ENCODE peak calls at places on chromosomes 1 and 21, in six cellular contexts. O is neural progenitor cell, K is GM13977, T is neural crest cell, W is spleen, L is choroid plexus epithelial cell. Y is an unnamed sample.

GRCh38 chr1:160519542-160520435 is 3.3 kb downstream of the SLAMF6 start:
- DNase-seq in W (no peak), T (no peak), O (no peak), L (no peak), K (no peak), Y (no peak)

GRCh38 chr1:42176902-42177519 is 12.5 kb upstream of the GUCA2A start:
- DNase-seq in K (peak), W (no peak), T (no peak), L (peak), O (peak), Y (no peak)

GRCh38 chr21:45098867-45099266 is 24.5 kb downstream of the ADARB1 start:
- DNase-seq in T (no peak), L (peak), K (peak), W (no peak), O (peak), Y (no peak)

GRCh38 chr1:81800741-81801031 is at the start of gene ADGRL2:
- DNase-seq in O (no peak), K (no peak), L (no peak), T (peak), W (no peak), Y (peak)

GRCh38 chr1:116508984-116509980 is 61.5 kb downstream of the CD58 start:
- DNase-seq in O (no peak), W (no peak), T (no peak), K (no peak), L (peak), Y (no peak)

GRCh38 chr1:15423355-15424077 is 13.8 kb downstream of the EFHD2 start:
- DNase-seq in T (no peak), K (no peak), O (no peak), L (no peak), W (no peak), Y (no peak)

GRCh38 chr1:7322283-7322785 is 448.8 kb upstream of the VAMP3 start:
- DNase-seq in W (no peak), T (no peak), L (no peak), O (no peak), K (no peak), Y (no peak)

GRCh38 chr1:167529829-167530474 is 11.6 kb upstream of the CD247 start:
- DNase-seq in K (no peak), L (peak), T (no peak), O (no peak), W (no peak), Y (no peak)

GRCh38 chr1:45306319-45306718 is 20.4 kb upstream of the HPDL start:
- DNase-seq in K (peak), L (peak), T (no peak), O (peak), W (no peak), Y (no peak)

GRCh38 chr21:38927776-38928175 is 122.0 kb downstream of the ETS2 start:
- DNase-seq in T (no peak), W (no peak), K (no peak), O (no peak), L (no peak), Y (no peak)

GRCh38 chr1:41423511-41424191 is 60.8 kb downstream of the EDN2 start:
- DNase-seq in L (no peak), O (peak), W (peak), T (no peak), K (no peak), Y (peak)

GRCh38 chr1:224852901-224853568 is 76.4 kb upstream of the DNAH14 start:
- DNase-seq in W (no peak), K (peak), T (no peak), L (peak), O (peak), Y (no peak)

GRCh38 chr1:160801836-160802580 is 6.0 kb downstream of the LY9 start:
- DNase-seq in L (no peak), W (no peak), O (no peak), K (no peak), T (no peak), Y (no peak)

GRCh38 chr1:175000697-175001187 is 995 bp downstream of the CACYBP start:
- DNase-seq in K (no peak), T (no peak), L (no peak), O (no peak), W (no peak), Y (no peak)

GRCh38 chr1:206583461-206584264 is 28.6 kb downstream of the EIF2D start:
- DNase-seq in O (peak), K (peak), T (peak), W (peak), L (peak), Y (peak)

GRCh38 chr1:206581571-206581981 is 30.7 kb downstream of the EIF2D start:
- DNase-seq in W (peak), T (no peak), L (no peak), K (no peak), O (no peak), Y (no peak)

GRCh38 chr1:206584265-206584648 is 28.0 kb downstream of the EIF2D start:
- DNase-seq in K (no peak), W (no peak), L (no peak), O (no peak), T (no peak), Y (no peak)

GRCh38 chr1:206580438-206581113 is 31.7 kb downstream of the EIF2D start:
- DNase-seq in L (no peak), T (no peak), O (no peak), K (no peak), W (no peak), Y (no peak)

DNA sequence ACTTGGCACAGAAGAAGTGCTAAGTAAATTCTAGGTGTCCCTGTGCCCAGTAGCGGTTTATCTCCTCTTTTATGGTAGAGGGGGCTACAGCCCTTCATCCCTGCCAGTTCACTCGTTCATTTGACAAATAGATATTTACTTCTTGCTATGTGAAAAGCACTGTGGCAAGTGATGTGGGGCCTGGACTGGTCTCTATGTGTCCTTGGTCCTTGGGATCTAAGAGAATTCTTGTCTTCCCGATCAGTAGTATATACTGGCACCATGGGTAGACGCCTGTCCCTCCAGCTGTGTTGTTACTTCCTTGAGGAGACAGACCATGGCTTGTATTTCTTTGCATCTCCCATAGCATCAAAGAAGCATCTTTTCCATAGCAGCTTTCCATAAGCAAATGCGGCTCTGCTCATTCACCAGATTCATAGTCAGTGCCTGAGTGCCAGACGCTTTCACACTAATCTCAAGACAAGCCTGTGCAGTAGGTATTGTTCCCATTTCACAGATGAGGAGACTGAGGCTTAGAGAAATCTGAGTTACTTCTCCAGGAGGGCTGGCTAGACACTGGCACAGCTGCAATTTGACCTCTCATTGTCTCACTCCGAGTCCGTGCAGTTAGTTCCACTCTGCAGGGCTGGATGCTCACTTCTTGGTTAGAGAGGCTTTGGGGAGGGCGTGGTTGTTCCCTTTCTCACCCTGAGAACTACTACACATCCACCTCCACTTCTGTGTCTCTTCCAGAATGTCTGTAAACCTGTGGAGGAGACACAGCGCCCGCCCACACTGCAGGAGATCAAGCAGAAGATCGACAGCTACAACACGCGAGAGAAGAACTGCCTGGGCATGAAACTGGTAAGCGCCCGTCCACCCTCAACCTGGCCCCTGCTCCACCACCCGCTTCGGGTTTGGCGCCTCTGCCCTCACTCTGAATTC is 29.5 kb downstream of the EIF2D start:
- DNase-seq in K (no peak), T (no peak), W (no peak), O (no peak), L (no peak), Y (no peak)
- TF ChIP-seq CTCF in K (no peak), T (no peak), W (no peak), O (no peak), L (no peak), Y (no peak)

GRCh38 chr1:20366766-20367602 is 76.3 kb downstream of the VWA5B1 start:
- DNase-seq in T (peak), L (peak), W (peak), O (peak), K (peak), Y (peak)
- TF ChIP-seq CTCF in T (peak), L (peak), W (no peak), O (peak), K (peak), Y (peak)

GRCh38 chr21:37758997-37759396 is 157.3 kb downstream of the KCNJ6 start:
- DNase-seq in L (peak), K (peak), O (peak), W (no peak), T (peak), Y (no peak)
- TF ChIP-seq CTCF in L (peak), K (peak), O (peak), W (no peak), T (peak), Y (peak)

GRCh38 chr1:54488065-54488750 is 59.8 kb upstream of the ACOT11 start:
- DNase-seq in O (peak), L (peak), T (peak), K (peak), W (peak), Y (peak)
- TF ChIP-seq CTCF in O (peak), L (no peak), T (peak), K (no peak), W (no peak), Y (peak)

GRCh38 chr1:226921504-226921903 is 18.6 kb upstream of the COQ8A start:
- DNase-seq in W (no peak), L (no peak), O (no peak), T (no peak), K (no peak), Y (no peak)

GRCh38 chr1:226919587-226919986 is 20.5 kb upstream of the COQ8A start:
- DNase-seq in T (no peak), W (no peak), L (no peak), O (no peak), K (no peak), Y (no peak)

GRCh38 chr1:226916497-226916896 is 23.6 kb upstream of the COQ8A start:
- DNase-seq in O (no peak), T (no peak), K (no peak), W (no peak), L (no peak), Y (no peak)

GRCh38 chr1:226920446-226920894 is 19.6 kb upstream of the COQ8A start:
- DNase-seq in K (no peak), T (no peak), W (no peak), O (no peak), L (no peak), Y (peak)

DNA sequence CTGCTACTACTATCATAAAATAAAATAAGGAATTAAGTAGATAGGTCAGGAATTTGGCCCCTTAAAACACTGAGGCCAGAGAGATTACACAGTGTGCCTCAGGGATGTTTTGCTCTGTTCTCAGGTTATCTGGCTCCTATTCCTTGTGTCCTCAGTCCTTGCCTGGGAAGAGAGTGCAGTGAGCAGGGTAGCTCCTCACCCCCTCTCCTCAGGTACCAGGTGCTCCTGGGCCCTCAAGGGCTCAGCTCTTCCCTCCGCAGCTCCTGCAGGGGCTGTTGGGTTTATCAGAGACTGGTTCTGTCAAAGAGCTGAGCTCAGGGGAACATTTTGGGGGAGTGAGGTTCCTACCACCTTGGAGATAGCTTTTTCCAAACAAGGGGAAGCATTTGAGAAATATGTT is 20.1 kb upstream of the COQ8A start:
- DNase-seq in L (no peak), T (no peak), K (no peak), W (no peak), O (no peak), Y (no peak)
- TF ChIP-seq CTCF in L (no peak), T (no peak), K (no peak), W (no peak), O (no peak), Y (no peak)

GRCh38 chr1:211934315-211934714 is 101.0 kb downstream of the INTS7 start:
- DNase-seq in O (no peak), W (no peak), K (no peak), T (no peak), L (no peak), Y (no peak)
- TF ChIP-seq CTCF in O (no peak), W (no peak), K (no peak), T (no peak), L (no peak), Y (no peak)

GRCh38 chr1:226187019-226187322 is 430 bp upstream of the ACBD3 start:
- DNase-seq in L (no peak), W (no peak), T (no peak), K (no peak), O (no peak), Y (no peak)

GRCh38 chr1:226185153-226186036 is 1.1 kb downstream of the ACBD3 start:
- DNase-seq in L (peak), K (no peak), T (no peak), W (no peak), O (no peak), Y (no peak)

GRCh38 chr1:226187380-226187779 is 839 bp upstream of the ACBD3 start:
- DNase-seq in O (no peak), L (no peak), K (no peak), T (no peak), W (no peak), Y (no peak)

GRCh38 chr1:226186124-226187018 is at the start of gene ACBD3:
- DNase-seq in O (peak), K (peak), L (peak), T (peak), W (peak), Y (peak)

GRCh38 chr1:226181996-226182714 is 4.4 kb downstream of the ACBD3 start:
- DNase-seq in W (no peak), T (no peak), L (peak), O (peak), K (no peak), Y (peak)
- TF ChIP-seq CTCF in W (no peak), T (no peak), L (peak), O (peak), K (peak), Y (peak)

DNA sequence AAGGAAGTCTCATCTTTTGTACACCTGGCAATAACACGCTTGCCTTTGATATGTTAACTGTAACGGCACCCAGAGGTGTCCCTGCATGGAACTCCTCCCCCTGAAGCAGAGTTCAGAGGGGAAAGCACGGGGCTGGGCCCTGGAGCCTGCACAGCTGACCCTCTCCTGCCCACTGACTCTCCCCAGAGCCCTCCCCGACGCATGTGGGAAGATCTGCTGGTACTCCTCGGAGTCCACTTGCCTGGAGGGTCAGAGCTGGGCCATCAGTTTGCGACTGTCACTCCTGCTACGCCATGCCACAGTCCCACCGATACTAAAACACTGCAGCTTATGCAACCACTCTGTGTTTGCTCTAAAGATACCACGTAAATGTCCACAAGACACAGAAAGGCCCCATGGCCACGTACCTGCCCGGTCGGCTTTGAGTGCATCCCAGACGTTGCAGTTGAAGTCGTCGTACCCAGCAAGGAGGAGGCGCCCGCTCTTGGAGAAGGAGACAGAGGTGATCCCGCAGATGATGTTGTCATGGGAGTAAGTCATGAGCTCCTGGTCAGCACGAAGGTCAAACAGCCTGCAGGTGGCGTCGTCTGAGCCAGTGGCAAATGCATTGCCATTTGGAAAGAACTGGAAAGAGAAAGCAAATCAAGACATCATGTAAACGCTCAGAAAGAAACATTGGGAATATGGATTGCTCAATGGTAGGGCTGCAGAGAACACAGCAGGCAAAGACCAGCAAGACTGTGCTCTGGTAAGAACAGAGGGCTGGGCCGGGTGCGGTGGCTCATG is 10.6 kb upstream of the NADK start:
- DNase-seq in L (peak), T (no peak), W (no peak), O (peak), K (no peak), Y (no peak)
- TF ChIP-seq CTCF in L (peak), T (peak), W (no peak), O (peak), K (peak), Y (no peak)

GRCh38 chr1:207698822-207699483 is 52.9 kb upstream of the CD46 start:
- DNase-seq in O (peak), L (peak), T (peak), K (no peak), W (no peak), Y (peak)
- TF ChIP-seq CTCF in O (peak), L (peak), T (peak), K (peak), W (peak), Y (peak)

GRCh38 chr1:165290143-165290542 is 66.4 kb downstream of the LMX1A start:
- DNase-seq in T (no peak), K (no peak), W (no peak), L (peak), O (no peak), Y (no peak)
- TF ChIP-seq CTCF in T (peak), K (no peak), W (no peak), L (no peak), O (peak), Y (no peak)